ENCODE peak calls at places on chromosomes 2 and 18, in ten cellular contexts. H, L, O, V, Q, Z, D, S, J and A are unnamed samples.

GRCh38 chr2:19731040-19731439 is 170.7 kb downstream of the TTC32 start:
- DNase-seq in H (no peak), L (no peak), O (no peak), V (no peak), Q (no peak), Z (no peak), D (no peak), S (no peak), J (no peak), A (no peak)

GRCh38 chr18:57786038-57786437 is 17.1 kb downstream of the ATP8B1 start:
- DNase-seq in H (no peak), L (no peak), O (no peak), V (no peak), Q (no peak), Z (no peak), D (no peak), S (no peak), J (no peak), A (no peak)

GRCh38 chr2:192197387-192197786 is 2.7 kb upstream of the TMEFF2 start:
- DNase-seq in H (no peak), L (no peak), O (peak), V (peak), Q (no peak), Z (peak), D (no peak), S (no peak), J (no peak), A (no peak)

GRCh38 chr18:79493801-79494211 is 98.1 kb downstream of the NFATC1 start:
- DNase-seq in H (no peak), L (no peak), O (no peak), V (no peak), Q (no peak), Z (no peak), D (no peak), S (peak), J (peak), A (no peak)

GRCh38 chr2:147352294-147352693 is 492.5 kb upstream of the ACVR2A start:
- DNase-seq in H (no peak), L (no peak), O (no peak), V (no peak), Q (no peak), Z (no peak), D (peak), S (no peak), J (no peak), A (no peak)

GRCh38 chr2:102340778-102341177 is 14.8 kb upstream of the IL18R1 start:
- DNase-seq in H (no peak), L (no peak), O (no peak), V (no peak), Q (no peak), Z (no peak), D (no peak), S (no peak), J (no peak), A (no peak)

GRCh38 chr2:78718483-78718882 is 307.0 kb upstream of the REG3G start:
- DNase-seq in H (no peak), L (no peak), O (no peak), V (no peak), Q (no peak), Z (no peak), D (no peak), S (no peak), J (no peak), A (no peak)

GRCh38 chr2:72144746-72145657 is 2.7 kb downstream of the CYP26B1 start:
- DNase-seq in H (no peak), L (no peak), O (no peak), V (peak), Q (no peak), Z (peak), D (peak), S (peak), J (peak), A (no peak)

GRCh38 chr2:208253518-208254117 is 1.3 kb downstream of the IDH1 start:
- DNase-seq in H (no peak), L (no peak), O (peak), V (no peak), Q (no peak), Z (no peak), D (peak), S (no peak), J (no peak), A (no peak)

GRCh38 chr18:47075098-47075883 is 39.9 kb upstream of the ELOA2 start:
- DNase-seq in H (no peak), L (no peak), O (peak), V (no peak), Q (no peak), Z (peak), D (peak), S (no peak), J (no peak), A (no peak)